ENCODE peak calls at places on chromosomes 4 and X, in five cellular contexts. S is HepG2, L is K562, G is GM12878, U is H1. V is an unnamed sample.

GRCh38 chr4:2259036-2259540 is 2.8 kb downstream of the MXD4 start:
- DNase-seq in S (no peak), L (no peak), G (no peak), U (no peak), V (no peak)

GRCh38 chr4:147786031-147786430 is 54.1 kb downstream of the ARHGAP10 start:
- DNase-seq in S (no peak), L (no peak), G (no peak), U (no peak), V (no peak)

GRCh38 chr4:37422102-37422501 is 177.6 kb downstream of the NWD2 start:
- DNase-seq in S (no peak), L (no peak), G (no peak), U (no peak), V (no peak)

GRCh38 chr4:88533088-88533790 is 9.7 kb upstream of the PYURF start:
- DNase-seq in S (no peak), L (no peak), G (no peak), U (no peak), V (peak)

GRCh38 chrX:17833954-17834353 is 27.1 kb downstream of the RAI2 start:
- DNase-seq in S (no peak), L (no peak), G (no peak), U (no peak), V (no peak)

GRCh38 chr4:14415146-14415545 is 587.1 kb upstream of the CPEB2 start:
- DNase-seq in S (no peak), L (no peak), G (no peak), U (no peak), V (peak)

GRCh38 chr4:80335554-80336358 is at the start of gene CFAP299:
- DNase-seq in S (peak), L (peak), G (peak), U (peak), V (peak)

GRCh38 chrX:68945081-68945602 is 116.3 kb downstream of the EFNB1 start:
- DNase-seq in S (no peak), L (peak), G (no peak), U (no peak), V (no peak)

GRCh38 chr4:43089730-43090129 is 197.2 kb downstream of the GRXCR1 start:
- DNase-seq in S (no peak), L (no peak), G (no peak), U (no peak), V (no peak)

GRCh38 chrX:15151267-15152196 is 118.4 kb downstream of the ASB9 start:
- DNase-seq in S (no peak), L (no peak), G (peak), U (no peak), V (no peak)

GRCh38 chr4:184907216-184907615 is 81.4 kb upstream of the ACSL1 start:
- DNase-seq in S (no peak), L (no peak), G (no peak), U (no peak), V (no peak)

GRCh38 chr4:123244233-123244632 is 152.4 kb upstream of the SPRY1 start:
- DNase-seq in S (no peak), L (no peak), G (no peak), U (no peak), V (no peak)

GRCh38 chr4:101282076-101282844 is 65.1 kb downstream of the PPP3CA start:
- DNase-seq in S (no peak), L (no peak), G (no peak), U (no peak), V (peak)

GRCh38 chr4:34826660-34827059 is 1417.7 kb downstream of the ARAP2 start:
- DNase-seq in S (no peak), L (no peak), G (no peak), U (no peak), V (no peak)

GRCh38 chr4:110381784-110382183 is 94.2 kb upstream of the ENPEP start:
- DNase-seq in S (no peak), L (no peak), G (no peak), U (no peak), V (no peak)

GRCh38 chr4:108024078-108024990 is 34.6 kb downstream of the HADH start:
- DNase-seq in S (no peak), L (no peak), G (no peak), U (no peak), V (no peak)

GRCh38 chr4:138727704-138728103 is 287.9 kb upstream of the NOCT start:
- DNase-seq in S (no peak), L (no peak), G (no peak), U (no peak), V (no peak)

GRCh38 chrX:135572436-135572835 is 52.0 kb downstream of the INTS6L start:
- DNase-seq in S (no peak), L (no peak), G (no peak), U (no peak), V (no peak)

GRCh38 chr4:14157262-14157661 is 529.7 kb upstream of the BOD1L1 start:
- DNase-seq in S (no peak), L (no peak), G (no peak), U (no peak), V (no peak)

GRCh38 chrX:115400960-115401359 is 111.4 kb downstream of the LUZP4 start:
- DNase-seq in S (no peak), L (no peak), G (no peak), U (no peak), V (peak)

GRCh38 chrX:17689971-17690409 is 47.3 kb upstream of the SCML1 start:
- DNase-seq in S (peak), L (peak), G (peak), U (no peak), V (peak)

GRCh38 chr4:674172-675035 is at the start of the genes ATP5ME and MYL5:
- DNase-seq in S (peak), L (peak), G (peak), U (peak), V (peak)
- TF ChIP-seq POLR2AphosphoS5 in S (peak), L (peak), G (peak), U (peak), V (peak)

GRCh38 chr4:9765091-9765490 is 16.3 kb upstream of the DRD5 start:
- DNase-seq in S (peak), L (peak), G (no peak), U (no peak), V (peak)

GRCh38 chr4:9758641-9759317 is 22.7 kb upstream of the DRD5 start:
- DNase-seq in S (no peak), L (no peak), G (no peak), U (no peak), V (no peak)

GRCh38 chr4:9764155-9764696 is 17.2 kb upstream of the DRD5 start:
- DNase-seq in S (no peak), L (no peak), G (no peak), U (no peak), V (peak)

GRCh38 chr4:9762823-9763475 is 18.5 kb upstream of the DRD5 start:
- DNase-seq in S (peak), L (peak), G (peak), U (peak), V (peak)
- TF ChIP-seq CREB1 in S (no peak), L (no peak), G (no peak), U (no peak), V (no peak)

GRCh38 chr4:76246025-76246424 is 5.5 kb upstream of the FAM47E start:
- DNase-seq in S (no peak), L (no peak), G (no peak), U (no peak), V (no peak)
- TF ChIP-seq CTCF in S (peak), L (no peak), G (no peak), U (no peak), V (no peak)

GRCh38 chr4:26779674-26780073 is 81.0 kb upstream of the STIM2 start:
- DNase-seq in S (no peak), L (no peak), G (no peak), U (no peak), V (no peak)
- TF ChIP-seq POLR2AphosphoS5 in S (no peak), L (no peak), G (no peak), U (no peak), V (no peak)

GRCh38 chrX:120302434-120302833 is 8.8 kb downstream of the TMEM255A start:
- DNase-seq in S (no peak), L (no peak), G (peak), U (no peak), V (peak)
- TF ChIP-seq CREB1 in S (no peak), L (no peak), G (no peak), U (no peak), V (no peak)

DNA sequence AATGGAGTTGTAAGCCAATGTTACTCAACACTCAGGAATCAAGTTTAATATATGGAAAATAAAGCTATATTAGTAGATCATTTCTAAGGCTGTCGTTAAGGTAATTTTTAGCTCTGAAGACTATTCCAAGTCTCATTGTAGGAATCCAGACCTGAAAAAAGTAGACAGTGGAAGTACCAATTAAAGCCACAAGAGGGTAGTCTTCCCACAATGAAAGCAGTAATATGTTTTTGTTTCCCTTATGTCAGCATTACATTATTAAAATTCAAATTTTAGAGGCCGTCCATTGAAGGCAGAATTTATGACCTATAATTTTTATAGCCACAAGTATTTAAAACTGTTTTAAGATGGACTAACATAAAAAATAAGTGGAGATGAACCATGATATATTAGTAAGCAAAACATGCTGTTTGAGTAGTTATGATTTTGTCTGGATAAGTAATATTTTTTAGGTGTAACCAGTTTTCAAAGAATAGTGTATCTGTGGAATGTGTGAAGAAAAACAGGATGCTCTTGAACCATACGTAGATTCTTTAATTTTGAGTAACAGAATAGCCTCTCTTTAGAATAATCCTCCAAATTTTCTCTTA is 372.6 kb upstream of the TECRL start:
- DNase-seq in S (peak), L (peak), G (no peak), U (no peak), V (peak)
- TF ChIP-seq CTCF in S (peak), L (peak), G (peak), U (no peak), V (peak)

GRCh38 chr4:40058854-40059253 is 2.2 kb downstream of the N4BP2 start:
- DNase-seq in S (no peak), L (no peak), G (no peak), U (no peak), V (no peak)

GRCh38 chr4:40058121-40058520 is 1.5 kb downstream of the N4BP2 start:
- DNase-seq in S (no peak), L (no peak), G (no peak), U (no peak), V (peak)

GRCh38 chr4:40055873-40056721 is 553 bp upstream of the N4BP2 start:
- DNase-seq in S (peak), L (peak), G (no peak), U (no peak), V (peak)

GRCh38 chr4:40056722-40057539 is at the start of gene N4BP2:
- DNase-seq in S (peak), L (peak), G (peak), U (no peak), V (peak)

DNA sequence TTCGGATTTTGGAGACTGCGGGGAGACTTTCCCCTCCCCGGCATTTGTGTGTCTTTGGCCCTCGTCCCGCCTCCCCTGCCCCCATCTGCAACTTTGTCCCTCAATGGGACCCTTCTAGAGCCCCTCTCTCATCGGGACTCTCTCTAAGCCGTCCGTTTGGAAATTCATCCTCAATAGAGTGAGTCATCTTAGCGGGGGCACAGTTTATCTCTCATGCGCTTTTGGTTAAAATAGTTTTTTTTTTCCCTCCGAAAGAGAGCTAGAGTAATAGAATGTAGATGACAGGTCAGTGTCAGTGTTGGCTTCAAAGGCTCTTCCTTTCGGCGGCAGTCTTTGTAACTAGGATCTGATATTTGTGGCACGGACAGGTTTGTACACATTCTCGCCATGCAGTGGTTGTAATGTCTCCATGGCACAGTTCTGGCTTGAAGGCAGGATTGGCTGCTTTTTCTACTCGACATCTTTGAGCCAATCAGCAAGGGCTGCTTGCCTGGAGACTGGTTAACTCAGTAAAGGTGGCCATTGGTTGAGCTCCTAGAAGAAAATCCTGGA is 966 bp downstream of the N4BP2 start:
- DNase-seq in S (peak), L (peak), G (peak), U (no peak), V (peak)
- TF ChIP-seq POLR2AphosphoS5 in S (peak), L (peak), G (peak), U (peak), V (peak)